ENCODE peak calls at places on chromosome 14, in five cellular contexts. One of them, this sample, is unnamed.

GRCh38 chr14:38838049-38838978 is 264.7 kb downstream of the SEC23A start:
- DNase-seq in HepG2: no peak
- DNase-seq in A549: no peak
- DNase-seq in HCT116: no peak
- DNase-seq in IMR-90: no peak
- DNase-seq in this sample: no peak

GRCh38 chr14:50062438-50063039 is 53.8 kb downstream of the VCPKMT start:
- DNase-seq in HepG2: peak
- DNase-seq in HCT116: peak
- DNase-seq in IMR-90: peak
- DNase-seq in A549: peak
- DNase-seq in this sample: peak

GRCh38 chr14:103770902-103771301 is 55.3 kb downstream of the ZFYVE21 start:
- DNase-seq in IMR-90: no peak
- DNase-seq in HepG2: no peak
- DNase-seq in HCT116: no peak
- DNase-seq in A549: no peak
- DNase-seq in this sample: no peak

GRCh38 chr14:78440351-78440750 is 270.2 kb downstream of the NRXN3 start:
- DNase-seq in HepG2: no peak
- DNase-seq in IMR-90: no peak
- DNase-seq in HCT116: no peak
- DNase-seq in A549: no peak
- DNase-seq in this sample: no peak

GRCh38 chr14:67762051-67762450 is 54.3 kb downstream of the ZFYVE26 start:
- DNase-seq in HCT116: no peak
- DNase-seq in IMR-90: no peak
- DNase-seq in A549: no peak
- DNase-seq in HepG2: no peak
- DNase-seq in this sample: no peak

GRCh38 chr14:69204753-69205152 is 13.5 kb downstream of the EXD2 start:
- DNase-seq in A549: no peak
- DNase-seq in HepG2: no peak
- DNase-seq in IMR-90: no peak
- DNase-seq in HCT116: no peak
- DNase-seq in this sample: no peak

GRCh38 chr14:71444030-71444822 is 488.0 kb upstream of the RGS6 start:
- DNase-seq in IMR-90: no peak
- DNase-seq in HepG2: no peak
- DNase-seq in A549: no peak
- DNase-seq in HCT116: no peak
- DNase-seq in this sample: peak

GRCh38 chr14:103730490-103731035 is 15.0 kb downstream of the ZFYVE21 start:
- DNase-seq in A549: no peak
- DNase-seq in HCT116: no peak
- DNase-seq in IMR-90: no peak
- DNase-seq in HepG2: no peak
- DNase-seq in this sample: no peak

GRCh38 chr14:101072945-101073597 is 169.5 kb upstream of the RTL1 start:
- DNase-seq in HCT116: peak
- DNase-seq in HepG2: peak
- DNase-seq in IMR-90: peak
- DNase-seq in A549: peak
- DNase-seq in this sample: no peak

GRCh38 chr14:81400202-81400678 is at the start of gene STON2:
- DNase-seq in HCT116: peak
- DNase-seq in IMR-90: no peak
- DNase-seq in HepG2: no peak
- DNase-seq in A549: peak
- DNase-seq in this sample: no peak

GRCh38 chr14:24437020-24437735 is 5.4 kb downstream of the SDR39U1 start:
- DNase-seq in HepG2: no peak
- DNase-seq in IMR-90: no peak
- DNase-seq in HCT116: no peak
- DNase-seq in A549: no peak
- DNase-seq in this sample: no peak

GRCh38 chr14:100677152-100677924 is 49.4 kb upstream of the DLK1 start:
- DNase-seq in HCT116: no peak
- DNase-seq in HepG2: peak
- DNase-seq in IMR-90: no peak
- DNase-seq in A549: no peak
- DNase-seq in this sample: no peak

GRCh38 chr14:99602054-99602787 is 1.8 kb downstream of the CCDC85C start:
- DNase-seq in HepG2: peak
- DNase-seq in IMR-90: peak
- DNase-seq in HCT116: no peak
- DNase-seq in A549: no peak
- DNase-seq in this sample: no peak

GRCh38 chr14:65720171-65720570 is 307.6 kb downstream of the FUT8 start:
- DNase-seq in IMR-90: no peak
- DNase-seq in HCT116: no peak
- DNase-seq in HepG2: no peak
- DNase-seq in A549: no peak
- DNase-seq in this sample: no peak

GRCh38 chr14:36238666-36239363 is 62.3 kb upstream of the PTCSC3 start:
- DNase-seq in HepG2: no peak
- DNase-seq in IMR-90: peak
- DNase-seq in A549: no peak
- DNase-seq in HCT116: no peak
- DNase-seq in this sample: no peak

GRCh38 chr14:99012703-99013102 is 259.3 kb downstream of the BCL11B start:
- DNase-seq in A549: no peak
- DNase-seq in HepG2: no peak
- DNase-seq in HCT116: no peak
- DNase-seq in IMR-90: no peak
- DNase-seq in this sample: no peak

GRCh38 chr14:104506461-104507253 is 72.9 kb upstream of the C14orf180 start:
- DNase-seq in A549: no peak
- DNase-seq in HepG2: no peak
- DNase-seq in IMR-90: no peak
- DNase-seq in HCT116: no peak
- DNase-seq in this sample: no peak

GRCh38 chr14:103897075-103897947 is 30.9 kb upstream of the TDRD9 start:
- DNase-seq in IMR-90: no peak
- DNase-seq in HepG2: peak
- DNase-seq in HCT116: no peak
- DNase-seq in A549: no peak
- DNase-seq in this sample: no peak

GRCh38 chr14:74804219-74804825 is 41.2 kb downstream of the YLPM1 start:
- DNase-seq in HCT116: peak
- DNase-seq in HepG2: peak
- DNase-seq in IMR-90: peak
- DNase-seq in A549: peak
- DNase-seq in this sample: no peak

GRCh38 chr14:104752338-104752734 is 611 bp upstream of the SIVA1 start:
- DNase-seq in HepG2: no peak
- DNase-seq in A549: peak
- DNase-seq in IMR-90: no peak
- DNase-seq in HCT116: no peak
- DNase-seq in this sample: no peak

GRCh38 chr14:76761198-76761848 is at the start of gene VASH1:
- DNase-seq in HepG2: no peak
- DNase-seq in HCT116: peak
- DNase-seq in A549: peak
- DNase-seq in IMR-90: peak
- DNase-seq in this sample: no peak

GRCh38 chr14:29798776-29799175 is 128.9 kb downstream of the PRKD1 start:
- DNase-seq in HCT116: no peak
- DNase-seq in IMR-90: no peak
- DNase-seq in HepG2: no peak
- DNase-seq in A549: no peak
- DNase-seq in this sample: no peak

GRCh38 chr14:100673085-100673806 is 53.4 kb upstream of the DLK1 start:
- DNase-seq in A549: no peak
- DNase-seq in HCT116: no peak
- DNase-seq in IMR-90: no peak
- DNase-seq in HepG2: peak
- DNase-seq in this sample: no peak

GRCh38 chr14:39265032-39265431 is 31.3 kb downstream of the MIA2 start:
- DNase-seq in HCT116: peak
- DNase-seq in A549: no peak
- DNase-seq in HepG2: no peak
- DNase-seq in IMR-90: peak
- DNase-seq in this sample: no peak

GRCh38 chr14:75494898-75495297 is 27.4 kb upstream of the BATF start:
- DNase-seq in IMR-90: no peak
- DNase-seq in HCT116: no peak
- DNase-seq in HepG2: no peak
- DNase-seq in A549: no peak
- DNase-seq in this sample: no peak

GRCh38 chr14:89207925-89208328 is 209.1 kb downstream of the FOXN3 start:
- DNase-seq in HCT116: no peak
- DNase-seq in A549: no peak
- DNase-seq in IMR-90: no peak
- DNase-seq in HepG2: no peak
- DNase-seq in this sample: peak

GRCh38 chr14:39374846-39375245 is 57.4 kb downstream of the FBXO33 start:
- DNase-seq in HepG2: no peak
- DNase-seq in IMR-90: peak
- DNase-seq in A549: no peak
- DNase-seq in HCT116: no peak
- DNase-seq in this sample: no peak

GRCh38 chr14:25032092-25032784 is 17.7 kb downstream of the STXBP6 start:
- DNase-seq in HepG2: peak
- DNase-seq in A549: no peak
- DNase-seq in HCT116: no peak
- DNase-seq in IMR-90: no peak
- DNase-seq in this sample: no peak

GRCh38 chr14:97267509-97267908 is 470.3 kb downstream of the VRK1 start:
- DNase-seq in A549: no peak
- DNase-seq in HCT116: peak
- DNase-seq in IMR-90: no peak
- DNase-seq in HepG2: no peak
- DNase-seq in this sample: no peak

GRCh38 chr14:83706555-83706954 is 1823.4 kb upstream of the FLRT2 start:
- DNase-seq in HepG2: no peak
- DNase-seq in A549: no peak
- DNase-seq in HCT116: no peak
- DNase-seq in IMR-90: peak
- DNase-seq in this sample: no peak

GRCh38 chr14:28671425-28671824 is 95.2 kb upstream of the FOXG1 start:
- DNase-seq in IMR-90: peak
- DNase-seq in HepG2: no peak
- DNase-seq in A549: no peak
- DNase-seq in HCT116: no peak
- DNase-seq in this sample: no peak

GRCh38 chr14:28677381-28677780 is 89.2 kb upstream of the FOXG1 start:
- DNase-seq in HCT116: no peak
- DNase-seq in HepG2: no peak
- DNase-seq in IMR-90: no peak
- DNase-seq in A549: no peak
- DNase-seq in this sample: no peak

GRCh38 chr14:28676481-28676880 is 90.1 kb upstream of the FOXG1 start:
- DNase-seq in IMR-90: peak
- DNase-seq in HCT116: no peak
- DNase-seq in A549: no peak
- DNase-seq in HepG2: no peak
- DNase-seq in this sample: no peak

GRCh38 chr14:28678887-28679286 is 87.7 kb upstream of the FOXG1 start:
- DNase-seq in A549: no peak
- DNase-seq in HepG2: peak
- DNase-seq in HCT116: no peak
- DNase-seq in IMR-90: no peak
- DNase-seq in this sample: no peak

GRCh38 chr14:28673056-28673455 is 93.5 kb upstream of the FOXG1 start:
- DNase-seq in HCT116: no peak
- DNase-seq in IMR-90: no peak
- DNase-seq in A549: no peak
- DNase-seq in HepG2: no peak
- DNase-seq in this sample: no peak
- TF ChIP-seq CEBPB in HCT116: no peak
- TF ChIP-seq CEBPB in IMR-90: no peak
- TF ChIP-seq CEBPB in A549: no peak
- TF ChIP-seq CEBPB in HepG2: no peak
- TF ChIP-seq CEBPB in this sample: no peak

GRCh38 chr14:52014601-52015267 is 25.4 kb downstream of the RTRAF start:
- DNase-seq in HCT116: no peak
- DNase-seq in HepG2: no peak
- DNase-seq in A549: no peak
- DNase-seq in IMR-90: no peak
- DNase-seq in this sample: no peak

GRCh38 chr14:52012635-52013034 is 23.3 kb downstream of the RTRAF start:
- DNase-seq in HCT116: no peak
- DNase-seq in A549: no peak
- DNase-seq in IMR-90: no peak
- DNase-seq in HepG2: no peak
- DNase-seq in this sample: no peak

GRCh38 chr14:52018252-52018651 is 28.9 kb downstream of the RTRAF start:
- DNase-seq in IMR-90: no peak
- DNase-seq in A549: no peak
- DNase-seq in HCT116: no peak
- DNase-seq in HepG2: no peak
- DNase-seq in this sample: no peak

GRCh38 chr14:52013984-52014600 is 24.7 kb downstream of the RTRAF start:
- DNase-seq in HCT116: no peak
- DNase-seq in A549: peak
- DNase-seq in HepG2: no peak
- DNase-seq in IMR-90: no peak
- DNase-seq in this sample: no peak

DNA sequence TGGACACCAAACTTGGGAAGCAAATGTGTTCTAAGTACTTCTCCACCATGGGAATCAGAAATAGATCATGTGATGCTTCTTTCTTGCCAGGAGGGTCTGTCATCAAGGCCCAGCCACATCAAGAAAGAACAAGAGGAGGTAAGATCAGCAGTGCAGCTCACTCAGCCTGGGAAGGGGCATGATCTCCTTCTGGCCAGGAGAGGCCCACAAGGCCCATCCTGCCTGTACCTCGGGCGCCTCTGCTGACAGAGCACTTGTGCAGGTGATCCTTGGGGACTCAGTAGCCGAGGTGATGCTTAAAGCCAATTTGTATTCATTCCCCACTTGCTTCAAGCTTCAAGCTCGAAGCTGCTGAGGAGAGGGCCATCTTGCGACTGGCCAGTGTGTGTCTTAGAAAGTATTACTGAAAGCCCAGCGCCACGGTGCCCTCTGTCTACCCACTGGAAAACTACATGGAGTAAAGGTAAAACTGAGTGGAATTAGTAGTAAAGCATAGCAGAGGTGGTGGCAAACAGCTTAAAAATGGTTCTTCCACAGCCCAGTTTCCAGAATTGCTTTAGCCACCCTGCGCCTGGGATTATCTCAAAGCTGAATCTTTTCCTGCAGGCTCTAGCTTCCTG is 26.2 kb downstream of the RTRAF start:
- DNase-seq in HepG2: peak
- DNase-seq in IMR-90: peak
- DNase-seq in A549: peak
- DNase-seq in HCT116: peak
- DNase-seq in this sample: no peak
- TF ChIP-seq CEBPB in HepG2: no peak
- TF ChIP-seq CEBPB in IMR-90: no peak
- TF ChIP-seq CEBPB in A549: no peak
- TF ChIP-seq CEBPB in HCT116: no peak
- TF ChIP-seq CEBPB in this sample: no peak

GRCh38 chr14:33401326-33401725 is 462.6 kb downstream of the NPAS3 start:
- DNase-seq in HepG2: peak
- DNase-seq in HCT116: no peak
- DNase-seq in A549: no peak
- DNase-seq in IMR-90: no peak
- DNase-seq in this sample: no peak
- TF ChIP-seq CEBPB in HepG2: no peak
- TF ChIP-seq CEBPB in HCT116: no peak
- TF ChIP-seq CEBPB in A549: no peak
- TF ChIP-seq CEBPB in IMR-90: no peak
- TF ChIP-seq CEBPB in this sample: no peak

GRCh38 chr14:61438860-61439765 is 117.7 kb downstream of the PRKCH start:
- DNase-seq in A549: peak
- DNase-seq in HepG2: peak
- DNase-seq in HCT116: no peak
- DNase-seq in IMR-90: peak
- DNase-seq in this sample: peak
- TF ChIP-seq CEBPB in A549: peak
- TF ChIP-seq CEBPB in HepG2: no peak
- TF ChIP-seq CEBPB in HCT116: peak
- TF ChIP-seq CEBPB in IMR-90: no peak
- TF ChIP-seq CEBPB in this sample: no peak